ENCODE peak calls at places on chromosome 22, in four cellular contexts. C is cardiac muscle cell, T is lower lobe of right lung, Z is breast epithelium. P is an unnamed sample.

GRCh38 chr22:24051568-24051967 is 40.5 kb downstream of the CABIN1 start:
- DNase-seq in Z (no peak), C (no peak), T (no peak), P (no peak)

GRCh38 chr22:49278357-49278756 is 549.3 kb downstream of the BRD1 start:
- DNase-seq in Z (no peak), C (no peak), T (no peak), P (no peak)

GRCh38 chr22:48957311-48957986 is 870.2 kb downstream of the BRD1 start:
- DNase-seq in C (no peak), T (no peak), Z (no peak), P (no peak)

GRCh38 chr22:25208743-25209505 is 9.3 kb downstream of the CRYBB3 start:
- DNase-seq in C (no peak), Z (no peak), T (no peak), P (no peak)

GRCh38 chr22:27318516-27318915 is 483.0 kb downstream of the MN1 start:
- DNase-seq in T (no peak), C (peak; percentile 84), Z (no peak), P (no peak)

GRCh38 chr22:40597541-40598453 is 38.7 kb downstream of the MRTFA start:
- DNase-seq in C (no peak), T (no peak), Z (no peak), P (no peak)

GRCh38 chr22:24807284-24807950 is 1.4 kb downstream of the SGSM1 start:
- DNase-seq in T (no peak), Z (no peak), C (peak; percentile 19), P (no peak)

GRCh38 chr22:37309221-37310074 is 27.1 kb downstream of the CYTH4 start:
- DNase-seq in C (no peak), Z (no peak), T (no peak), P (no peak)

GRCh38 chr22:24003887-24004286 is 1.4 kb downstream of the GSTT4 start:
- DNase-seq in T (no peak), Z (no peak), C (no peak), P (no peak)

GRCh38 chr22:48740731-48741405 is 1086.8 kb downstream of the BRD1 start:
- DNase-seq in C (no peak), T (no peak), Z (peak; percentile 28), P (no peak)

GRCh38 chr22:35996596-35996995 is 32.0 kb downstream of the RBFOX2 start:
- DNase-seq in Z (no peak), C (no peak), T (no peak), P (no peak)

GRCh38 chr22:35995345-35995744 is 33.3 kb downstream of the RBFOX2 start:
- DNase-seq in T (no peak), C (no peak), Z (no peak), P (no peak)

GRCh38 chr22:35997438-35997837 is 31.2 kb downstream of the RBFOX2 start:
- DNase-seq in T (no peak), Z (no peak), C (no peak), P (no peak)

GRCh38 chr22:35993048-35993714 is 35.4 kb downstream of the RBFOX2 start:
- DNase-seq in C (no peak), T (no peak), Z (no peak), P (no peak)

DNA sequence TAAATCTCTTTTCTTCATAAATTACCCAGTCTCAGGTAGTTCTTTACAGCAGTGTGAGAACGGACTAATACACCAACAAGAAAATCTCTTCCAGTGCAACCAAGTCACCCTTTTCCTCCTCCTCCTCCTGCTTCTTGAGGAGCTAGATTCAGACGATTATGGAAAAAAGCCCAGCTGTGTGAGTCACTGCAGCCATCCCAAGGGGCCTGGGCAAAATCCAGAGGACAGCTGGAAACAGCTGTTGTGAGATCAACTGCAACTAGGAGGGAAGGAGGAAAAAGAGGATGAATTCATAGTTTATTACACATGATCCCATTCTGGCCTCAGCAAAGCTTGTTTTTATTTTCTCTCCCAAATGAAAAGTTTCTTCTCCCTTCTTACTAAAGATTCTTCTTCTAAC is 32.9 kb downstream of the RBFOX2 start:
- DNase-seq in Z (no peak), C (no peak), T (no peak), P (no peak)
- H3K27ac ChIP-seq in Z (peak overlapping the region; percentile 80), C (peak overlapping the region; percentile 21), T (peak overlapping the region; percentile 31), P (peak overlapping the region; percentile 83)

GRCh38 chr22:45092644-45093043 is 71.1 kb upstream of the NUP50 start:
- DNase-seq in Z (no peak), T (peak; percentile 9), C (no peak), P (no peak)
- H3K4me1 ChIP-seq in Z (no peaks in the 10 kb centered on the region), T (no peaks in the 10 kb centered on the region), C (no peaks in the 10 kb centered on the region), P (no peaks in the 10 kb centered on the region)

DNA sequence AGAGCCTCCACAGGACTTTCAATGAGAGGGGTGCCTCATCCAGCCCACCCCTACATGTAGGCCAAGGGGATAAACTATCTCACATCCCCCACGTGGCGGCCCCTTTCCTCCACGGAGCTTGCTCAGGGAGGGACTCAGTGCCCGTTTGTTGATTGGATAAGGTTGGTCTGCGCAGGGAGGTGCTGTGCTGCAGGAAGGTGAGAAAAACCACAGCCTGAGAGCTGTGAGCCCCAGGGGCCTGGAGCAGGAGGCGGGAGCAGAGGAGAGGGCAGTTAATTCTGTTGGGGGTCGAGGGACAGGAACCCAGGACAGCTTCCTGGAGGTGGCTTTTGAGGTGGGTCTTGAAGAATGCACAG is 31.9 kb upstream of the ATXN10 start:
- DNase-seq in C (no peak), Z (no peak), T (no peak), P (no peak)
- H3K27ac ChIP-seq in C (no peak overlapping the region), Z (no peak overlapping the region), T (no peak overlapping the region), P (peak overlapping the region; percentile 90)

DNA sequence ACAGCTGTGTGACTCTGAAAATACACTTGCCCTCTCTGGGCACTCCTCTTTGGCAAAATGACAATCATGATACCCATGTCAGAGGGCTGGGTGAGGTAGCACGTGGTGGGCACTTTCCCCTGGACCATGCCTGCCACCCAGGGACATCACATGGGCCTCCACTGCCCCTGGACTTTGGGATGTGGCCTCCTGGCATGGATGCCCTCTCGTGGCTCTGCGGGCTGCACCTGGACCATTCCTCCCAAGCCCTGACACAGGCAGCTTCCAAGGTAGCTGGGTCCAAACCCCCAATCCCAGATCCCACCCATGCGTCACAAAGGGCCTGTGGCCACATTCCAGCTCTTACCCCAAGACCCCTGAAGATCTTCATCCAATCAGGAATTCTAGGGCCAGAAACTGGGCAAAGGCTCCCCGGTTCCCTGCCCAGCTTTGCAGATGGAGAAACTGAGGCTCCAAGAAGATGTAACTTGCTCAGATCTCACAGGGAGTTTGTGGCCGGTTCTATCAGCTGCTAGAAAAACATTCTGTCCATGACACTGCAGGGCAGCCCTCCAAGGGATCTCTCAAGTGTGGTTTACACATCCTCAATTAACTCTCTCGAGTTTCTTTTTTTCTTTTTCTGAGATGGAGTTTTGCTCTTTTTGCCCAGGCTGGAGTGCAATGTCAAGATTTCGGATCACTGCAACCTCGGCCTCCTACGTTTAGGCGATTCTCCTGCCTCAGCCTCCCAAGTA is 35.4 kb upstream of the CYB5R3 start:
- DNase-seq in T (no peak), Z (no peak), C (no peak), P (no peak)
- H3K4me1 ChIP-seq in T (peaks cover 79% of the 10 kb centered on the region), Z (peaks cover 19% of the 10 kb centered on the region), C (peaks cover 31% of the 10 kb centered on the region), P (peaks cover 34% of the 10 kb centered on the region)

DNA sequence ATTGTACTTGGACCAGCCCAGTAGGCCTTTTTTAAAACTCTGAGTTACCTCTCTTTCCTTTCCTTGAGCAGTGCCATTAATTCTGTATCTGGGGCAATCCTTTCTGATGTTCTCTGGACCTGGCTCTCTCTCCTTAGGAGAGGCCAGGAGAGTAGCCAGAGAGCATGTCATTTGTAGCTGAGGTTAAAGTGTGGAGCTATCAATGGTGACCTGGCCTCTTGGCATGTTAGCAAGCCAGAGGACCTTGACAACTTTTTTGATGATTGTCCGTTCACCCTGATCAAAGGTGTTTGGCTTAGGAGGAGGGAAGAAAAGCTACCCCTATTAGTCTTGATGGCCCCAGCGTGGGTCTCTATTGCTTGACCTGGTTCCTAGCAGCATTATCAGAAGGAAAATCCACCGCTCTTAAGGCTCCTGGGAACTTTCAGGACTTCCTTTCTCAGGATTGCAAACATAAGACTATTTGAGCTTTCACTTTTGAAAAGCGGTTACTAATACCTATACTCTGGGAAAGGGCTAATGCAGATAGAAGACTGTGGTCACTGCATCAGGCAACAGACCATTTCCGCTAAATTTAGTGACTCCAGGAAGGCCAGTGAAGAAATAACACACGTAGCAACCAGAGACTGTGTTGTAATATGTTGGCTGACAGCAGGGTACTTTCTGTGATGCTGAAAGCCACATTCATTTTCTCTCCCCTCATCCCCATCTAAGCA is 18.2 kb downstream of the LIMK2 start:
- DNase-seq in C (no peak), T (no peak), Z (no peak), P (no peak)
- H3K27ac ChIP-seq in C (peak overlapping the region; percentile 50), T (peak overlapping the region; percentile 82), Z (peak overlapping the region; percentile 54), P (peak overlapping the region; percentile 74)

DNA sequence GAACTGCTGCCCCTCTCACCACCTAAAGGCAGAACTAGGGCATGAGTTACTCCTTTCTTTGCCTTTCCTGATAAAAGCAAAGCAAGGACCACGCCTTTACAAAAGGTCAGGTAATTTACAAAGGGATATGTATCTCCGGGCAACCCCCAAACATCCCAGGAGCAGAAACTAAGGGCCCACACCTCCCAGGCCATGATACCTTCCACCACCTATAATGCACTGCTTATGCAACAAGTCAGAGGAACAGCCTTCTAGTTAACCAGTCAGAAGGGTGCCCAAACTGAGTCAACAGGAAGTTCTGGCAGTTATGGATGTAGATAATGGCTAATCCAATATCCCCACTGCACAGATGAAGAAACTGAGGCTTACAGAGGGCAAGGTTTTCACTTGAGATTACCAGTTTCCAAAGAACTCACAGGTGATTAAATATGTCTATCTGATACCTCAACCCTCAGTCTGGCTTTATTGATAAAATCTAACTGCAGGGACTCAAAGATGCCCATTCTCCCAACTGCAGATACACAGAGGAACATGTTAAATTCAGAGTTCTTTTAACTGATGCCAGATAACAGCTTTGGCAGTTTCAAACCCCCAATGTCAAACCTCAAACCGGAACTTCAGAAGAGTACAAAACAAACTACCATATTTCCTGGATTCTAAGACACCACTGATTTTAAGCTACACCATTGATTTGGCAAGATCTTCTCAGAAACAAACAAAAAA is 16.8 kb upstream of the CASTOR1 start:
- DNase-seq in C (no peak), Z (no peak), T (no peak), P (no peak)
- H3K4me1 ChIP-seq in C (no peaks in the 10 kb centered on the region), Z (peaks cover 40% of the 10 kb centered on the region), T (peaks cover 100% of the 10 kb centered on the region), P (peaks cover 91% of the 10 kb centered on the region)

GRCh38 chr22:22528780-22529179 is 8.7 kb upstream of the ZNF280A start:
- DNase-seq in C (no peak), Z (no peak), T (no peak), P (no peak)

GRCh38 chr22:22526125-22526912 is 6.2 kb upstream of the ZNF280A start:
- DNase-seq in Z (no peak), T (no peak), C (no peak), P (no peak)

GRCh38 chr22:22531770-22532546 is 11.9 kb upstream of the ZNF280A start:
- DNase-seq in C (no peak), Z (no peak), T (no peak), P (no peak)

GRCh38 chr22:22523494-22523893 is 3.4 kb upstream of the ZNF280A start:
- DNase-seq in Z (no peak), C (no peak), T (no peak), P (no peak)

DNA sequence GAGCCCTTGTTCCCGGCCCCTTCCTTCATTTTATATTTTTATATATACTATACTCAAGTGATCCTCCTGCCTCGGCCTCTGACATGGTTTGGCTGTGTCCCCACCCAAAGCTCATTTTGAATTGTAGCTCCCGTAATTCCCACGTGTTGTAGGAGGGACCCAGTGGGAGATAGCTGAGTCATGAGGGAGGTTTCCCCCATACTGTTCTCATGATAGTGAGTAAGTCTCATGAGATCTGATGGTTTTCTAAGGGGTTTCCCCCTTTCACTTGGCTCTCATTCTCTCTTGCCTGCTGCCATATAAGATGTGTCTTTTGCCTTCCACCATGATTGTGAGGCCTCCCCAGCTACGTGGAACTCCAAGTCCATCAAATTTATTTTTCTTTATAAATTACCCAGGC is 7.2 kb upstream of the ZNF280A start:
- DNase-seq in C (no peak), T (no peak), Z (no peak), P (no peak)
- H3K27ac ChIP-seq in C (no peak overlapping the region), T (no peak overlapping the region), Z (no peak overlapping the region), P (no peak overlapping the region)

GRCh38 chr22:46008291-46008690 is 31.3 kb upstream of the WNT7B start:
- DNase-seq in T (no peak), C (no peak), Z (no peak), P (no peak)
- H3K4me1 ChIP-seq in T (peaks cover 49% of the 10 kb centered on the region), C (peaks cover 10% of the 10 kb centered on the region), Z (peaks cover 26% of the 10 kb centered on the region), P (peaks cover 57% of the 10 kb centered on the region)

GRCh38 chr22:20952544-20953341 is 14.3 kb upstream of the AIFM3 start:
- DNase-seq in T (no peak), C (no peak), Z (no peak), P (no peak)
- H3K27ac ChIP-seq in T (no peak overlapping the region), C (peak overlapping the region; percentile 68), Z (peak overlapping the region; percentile 67), P (peak overlapping the region; percentile 88)